ENCODE peak calls at places on chromosomes 7 and 10, in seven cellular contexts. X is HCT116, W is K562, T is SK-N-SH, P is H1, G is GM12878, U is HepG2. Y is an unnamed sample.

GRCh38 chr10:109027534-109028185 is 895.7 kb downstream of the XPNPEP1 start:
- DNase-seq in X (no peak), W (no peak), T (no peak), P (no peak), G (no peak), U (no peak), Y (no peak)

GRCh38 chr7:31407277-31407676 is 66.8 kb upstream of the NEUROD6 start:
- DNase-seq in X (no peak), W (no peak), T (no peak), P (no peak), G (no peak), U (no peak), Y (no peak)

GRCh38 chr7:38728145-38728544 is 97.0 kb upstream of the AMPH start:
- DNase-seq in X (no peak), W (no peak), T (no peak), P (no peak), G (no peak), U (no peak), Y (no peak)

GRCh38 chr10:121284952-121285351 is 313.3 kb downstream of the FGFR2 start:
- DNase-seq in X (no peak), W (no peak), T (peak; percentile 69), P (no peak), G (no peak), U (no peak), Y (no peak)

GRCh38 chr10:69073731-69074130 is 14.2 kb upstream of the SRGN start:
- DNase-seq in X (no peak), W (no peak), T (no peak), P (no peak), G (no peak), U (no peak), Y (no peak)

GRCh38 chr7:121490309-121490708 is 94.2 kb upstream of the FAM3C start:
- DNase-seq in X (no peak), W (no peak), T (no peak), P (no peak), G (no peak), U (no peak), Y (no peak)

GRCh38 chr7:149558149-149558861 is 60.7 kb upstream of the ZNF746 start:
- DNase-seq in X (peak; percentile 91), W (no peak), T (no peak), P (no peak), G (no peak), U (no peak), Y (no peak)

GRCh38 chr10:110860576-110861241 is 11.0 kb upstream of the PDCD4 start:
- DNase-seq in X (no peak), W (no peak), T (no peak), P (no peak), G (peak; percentile 90), U (peak; percentile 34), Y (no peak)

GRCh38 chr10:106557951-106558733 is 606.4 kb downstream of the SORCS1 start:
- DNase-seq in X (no peak), W (no peak), T (no peak), P (no peak), G (no peak), U (no peak), Y (no peak)

GRCh38 chr7:30975257-30975899 is 11.6 kb downstream of the GHRHR start:
- DNase-seq in X (no peak), W (no peak), T (peak; percentile 9), P (no peak), G (no peak), U (no peak), Y (no peak)

GRCh38 chr10:103491729-103492364 is 1.7 kb upstream of the NEURL1 start:
- DNase-seq in X (peak; percentile 44), W (no peak), T (peak; percentile 86), P (no peak), G (no peak), U (peak; percentile 25), Y (no peak)

GRCh38 chr7:129952164-129952652 is 552 bp downstream of the UBE2H start:
- DNase-seq in X (no peak), W (no peak), T (no peak), P (no peak), G (no peak), U (no peak), Y (no peak)

GRCh38 chr7:8278183-8278582 is 16.2 kb upstream of the ICA1 start:
- DNase-seq in X (no peak), W (no peak), T (no peak), P (no peak), G (no peak), U (no peak), Y (no peak)

GRCh38 chr10:105644978-105645377 is 1003.9 kb downstream of the SORCS3 start:
- DNase-seq in X (no peak), W (no peak), T (no peak), P (no peak), G (no peak), U (no peak), Y (no peak)

GRCh38 chr10:110643670-110644597 is at the start of gene RBM20:
- DNase-seq in X (no peak), W (peak; percentile 76), T (peak; percentile 91), P (no peak), G (no peak), U (no peak), Y (peak; percentile 32)

GRCh38 chr10:56240471-56240870 is 120.6 kb downstream of the ZWINT start:
- DNase-seq in X (no peak), W (no peak), T (no peak), P (no peak), G (no peak), U (no peak), Y (peak; percentile 30)

GRCh38 chr7:102849538-102849937 is 63.3 kb upstream of the LRRC17 start:
- DNase-seq in X (no peak), W (no peak), T (no peak), P (no peak), G (no peak), U (no peak), Y (no peak)

GRCh38 chr7:6639627-6640026 is 2.5 kb downstream of the ZNF316 start:
- DNase-seq in X (no peak), W (no peak), T (no peak), P (no peak), G (no peak), U (no peak), Y (no peak)

GRCh38 chr7:157612664-157613561 is 276.1 kb downstream of the DNAJB6 start:
- DNase-seq in X (no peak), W (no peak), T (no peak), P (no peak), G (no peak), U (no peak), Y (no peak)

GRCh38 chr7:68038621-68039314 is 1042.1 kb downstream of the TYW1 start:
- DNase-seq in X (no peak), W (no peak), T (no peak), P (no peak), G (no peak), U (peak; percentile 20), Y (no peak)

GRCh38 chr7:128236924-128237586 is 4.0 kb upstream of the LEP start:
- DNase-seq in X (no peak), W (no peak), T (no peak), P (no peak), G (peak; percentile 28), U (peak; percentile 56), Y (peak; percentile 47)

GRCh38 chr7:45659496-45660139 is 85.5 kb downstream of the ADCY1 start:
- DNase-seq in X (no peak), W (no peak), T (no peak), P (no peak), G (no peak), U (no peak), Y (no peak)

GRCh38 chr10:81953420-81953819 is 78.4 kb downstream of the NRG3 start:
- DNase-seq in X (no peak), W (no peak), T (no peak), P (no peak), G (no peak), U (no peak), Y (no peak)

GRCh38 chr10:81963606-81964005 is 88.6 kb downstream of the NRG3 start:
- DNase-seq in X (no peak), W (no peak), T (no peak), P (no peak), G (no peak), U (no peak), Y (peak; percentile 22)

GRCh38 chr10:81959016-81959415 is 84.0 kb downstream of the NRG3 start:
- DNase-seq in X (no peak), W (no peak), T (no peak), P (no peak), G (no peak), U (no peak), Y (peak; percentile 23)

GRCh38 chr10:81961451-81962184 is 86.6 kb downstream of the NRG3 start:
- DNase-seq in X (no peak), W (no peak), T (no peak), P (no peak), G (no peak), U (no peak), Y (no peak)

GRCh38 chr10:81957976-81958375 is 83.0 kb downstream of the NRG3 start:
- DNase-seq in X (no peak), W (no peak), T (no peak), P (no peak), G (no peak), U (no peak), Y (no peak)
- TF ChIP-seq JUND in X (no peak), W (no peak), T (no peak), P (no peak), G (no peak), U (no peak), Y (no peak)

DNA sequence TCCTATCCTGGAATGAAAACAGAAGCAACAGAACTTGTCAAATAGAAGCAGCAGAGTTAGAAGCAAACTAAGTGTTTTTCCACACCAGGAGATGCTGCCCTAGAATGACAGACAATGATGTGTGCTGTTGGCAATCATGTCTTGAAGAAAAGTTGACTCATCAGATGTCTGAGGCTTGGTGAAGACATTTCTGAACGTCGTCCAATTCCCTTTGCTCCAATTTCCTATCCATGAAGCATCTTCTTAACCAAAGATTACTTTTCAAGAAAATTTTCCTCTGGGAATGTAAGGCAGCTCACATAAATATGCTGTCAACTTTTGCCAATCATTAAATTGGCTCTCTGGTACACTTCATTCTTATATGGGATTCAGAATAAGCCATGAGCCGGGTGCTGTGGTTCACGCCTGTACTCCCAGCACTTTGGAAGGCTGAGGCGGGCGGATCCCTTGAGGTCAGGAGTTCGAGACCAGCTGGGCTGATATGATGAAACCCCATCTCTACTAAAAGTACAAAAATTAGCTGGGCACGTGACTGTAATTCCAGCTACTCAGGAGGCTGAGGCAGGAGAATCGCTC is 34.6 kb downstream of the MALSU1 start:
- DNase-seq in X (no peak), W (no peak), T (no peak), P (no peak), G (no peak), U (no peak), Y (peak; percentile 16)
- TF ChIP-seq JUND in X (peak; percentile 46), W (no peak), T (peak; percentile 96), P (no peak), G (no peak), U (no peak), Y (no peak)

DNA sequence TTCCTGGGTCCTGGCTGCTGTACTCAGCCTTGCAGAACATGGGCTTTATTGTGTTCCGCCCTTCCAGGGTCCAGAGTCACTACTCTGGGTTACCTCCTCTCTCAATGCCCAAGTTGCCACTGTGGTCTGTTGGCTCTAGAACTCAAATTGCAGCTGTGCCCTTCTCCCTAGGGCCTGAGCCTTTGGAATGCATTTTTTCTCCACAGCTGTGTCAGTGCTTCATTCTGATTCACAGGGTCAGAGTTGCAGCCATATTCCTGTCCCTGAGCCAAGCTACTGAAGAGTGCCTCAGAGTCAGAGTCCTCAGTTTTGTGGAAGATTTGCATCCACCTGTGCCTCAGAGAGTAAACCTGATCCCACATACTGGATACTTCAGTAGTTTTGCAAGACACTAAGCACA is 167.5 kb downstream of the ITGB1 start:
- DNase-seq in X (no peak), W (no peak), T (no peak), P (no peak), G (no peak), U (no peak), Y (no peak)
- TF ChIP-seq JUND in X (no peak), W (no peak), T (no peak), P (no peak), G (no peak), U (no peak), Y (no peak)

GRCh38 chr10:71611131-71611530 is 108.4 kb downstream of the C10orf105 start:
- DNase-seq in X (no peak), W (no peak), T (no peak), P (no peak), G (no peak), U (no peak), Y (no peak)
- TF ChIP-seq JUND in X (no peak), W (no peak), T (no peak), P (no peak), G (no peak), U (no peak), Y (no peak)